ENCODE peak calls at places on chromosomes 11 and 22, in six cellular contexts. J, I, A, O, G and H are unnamed samples.

GRCh38 chr22:24244144-24244787 is 616 bp downstream of the GGT5 start:
- DNase-seq in G (no peak), A (no peak), J (no peak), I (no peak), O (no peak), H (no peak)

GRCh38 chr11:116082256-116082655 is 578.0 kb upstream of the CADM1 start:
- DNase-seq in G (no peak), J (no peak), O (no peak), A (no peak), I (no peak), H (no peak)

GRCh38 chr11:78310500-78310909 is 107.1 kb downstream of the GAB2 start:
- DNase-seq in O (no peak), G (peak), A (no peak), I (no peak), J (no peak), H (no peak)

GRCh38 chr11:75328426-75329277 is 22.8 kb downstream of the ARRB1 start:
- DNase-seq in J (no peak), A (peak), I (peak), G (peak), O (peak), H (peak)

GRCh38 chr11:61335355-61335710 is 2.3 kb downstream of the TKFC start:
- DNase-seq in I (no peak), J (no peak), G (peak), A (no peak), O (no peak), H (no peak)

GRCh38 chr22:37237371-37238268 is 6.4 kb downstream of the RAC2 start:
- DNase-seq in A (peak), O (no peak), J (no peak), I (no peak), G (peak), H (no peak)

GRCh38 chr11:78641541-78641940 is 66.9 kb upstream of the NARS2 start:
- DNase-seq in A (no peak), G (no peak), O (no peak), I (no peak), J (no peak), H (no peak)

GRCh38 chr11:1758611-1759150 is 5.0 kb downstream of the CTSD start:
- DNase-seq in G (no peak), A (no peak), J (no peak), O (no peak), I (no peak), H (no peak)

GRCh38 chr11:8838248-8838647 is 72.7 kb upstream of the AKIP1 start:
- DNase-seq in I (no peak), G (no peak), A (no peak), O (peak), J (no peak), H (no peak)

GRCh38 chr11:104337273-104337672 is 173.3 kb upstream of the PDGFD start:
- DNase-seq in I (no peak), J (no peak), A (no peak), G (no peak), O (no peak), H (no peak)

GRCh38 chr22:42300286-42301071 is 30.0 kb upstream of the TCF20 start:
- DNase-seq in A (peak), O (peak), G (no peak), I (no peak), J (no peak), H (no peak)

GRCh38 chr11:63536669-63537292 is at the start of gene PLAAT4:
- DNase-seq in A (no peak), J (no peak), I (no peak), G (no peak), O (peak), H (no peak)

GRCh38 chr11:2748061-2748813 is 48.4 kb upstream of the KCNQ1OT1 start:
- DNase-seq in O (no peak), I (no peak), A (no peak), J (no peak), G (peak), H (no peak)

GRCh38 chr11:10590516-10590915 is 22.1 kb upstream of the LYVE1 start:
- DNase-seq in A (no peak), G (no peak), J (no peak), I (no peak), O (no peak), H (no peak)

GRCh38 chr11:126943319-126943718 is 57.3 kb downstream of the KIRREL3 start:
- DNase-seq in O (no peak), G (no peak), I (no peak), A (no peak), J (no peak), H (no peak)

GRCh38 chr11:57424802-57425564 is 1.9 kb downstream of the SLC43A3 start:
- DNase-seq in G (peak), A (peak), I (no peak), O (peak), J (peak), H (peak)

GRCh38 chr11:119108857-119109221 is 1.7 kb downstream of the C2CD2L start:
- DNase-seq in G (no peak), J (no peak), I (no peak), O (no peak), A (no peak), H (no peak)

GRCh38 chr11:125257185-125257584 is 92.6 kb downstream of the PKNOX2 start:
- DNase-seq in A (no peak), O (no peak), J (no peak), G (peak), I (no peak), H (peak)

GRCh38 chr22:38429460-38430128 is 25.4 kb downstream of the KCNJ4 start:
- DNase-seq in O (peak), A (no peak), J (no peak), G (no peak), I (no peak), H (no peak)

GRCh38 chr11:104151404-104152204 is 12.3 kb downstream of the PDGFD start:
- DNase-seq in G (no peak), A (no peak), J (no peak), I (no peak), O (peak), H (peak)

GRCh38 chr11:69249641-69250502 is 44.1 kb upstream of the MYEOV start:
- DNase-seq in I (no peak), A (no peak), G (no peak), J (no peak), O (no peak), H (no peak)

GRCh38 chr22:38611559-38611958 is 41.6 kb upstream of the DMC1 start:
- DNase-seq in A (no peak), J (no peak), G (no peak), O (no peak), I (no peak), H (no peak)